ENCODE peak calls at places on chromosomes 11 and 22, in eight cellular contexts. T is GM23338, O is spleen, U is stomach, E is H1, Y is GM12892, N is prostate gland, P is sigmoid colon. L is an unnamed sample.

GRCh38 chr11:90468923-90469322 is 246.1 kb upstream of the CHORDC1 start:
- DNase-seq in T (no peak), O (no peak), U (no peak), E (no peak), Y (no peak), N (no peak), P (no peak), L (no peak)

GRCh38 chr22:19799322-19800190 is 39.0 kb downstream of the TBX1 start:
- DNase-seq in T (peak), O (no peak), U (no peak), E (no peak), Y (no peak), N (no peak), P (peak), L (no peak)

GRCh38 chr11:38282718-38283117 is 1684.7 kb upstream of the RAG2 start:
- DNase-seq in T (no peak), O (no peak), U (no peak), E (no peak), Y (no peak), N (no peak), P (no peak), L (no peak)

GRCh38 chr11:90476442-90477007 is 253.7 kb upstream of the CHORDC1 start:
- DNase-seq in T (peak), O (no peak), U (peak), E (peak), Y (no peak), N (no peak), P (no peak), L (no peak)

GRCh38 chr11:74237541-74237940 is 66.5 kb downstream of the PPME1 start:
- DNase-seq in T (no peak), O (no peak), U (no peak), E (no peak), Y (no peak), N (no peak), P (no peak), L (no peak)

GRCh38 chr11:46900091-46900746 is 18.1 kb downstream of the LRP4 start:
- DNase-seq in T (no peak), O (no peak), U (no peak), E (no peak), Y (no peak), N (no peak), P (no peak), L (no peak)

GRCh38 chr11:65565624-65566453 is 4.4 kb upstream of the ZNRD2 start:
- DNase-seq in T (no peak), O (peak), U (no peak), E (no peak), Y (no peak), N (no peak), P (no peak), L (no peak)

GRCh38 chr11:2880646-2881045 is 4.9 kb downstream of the CDKN1C start:
- DNase-seq in T (no peak), O (no peak), U (no peak), E (no peak), Y (no peak), N (no peak), P (no peak), L (no peak)

GRCh38 chr11:84089072-84090057 is 803.2 kb upstream of the CCDC90B start:
- DNase-seq in T (no peak), O (no peak), U (no peak), E (no peak), Y (no peak), N (no peak), P (no peak), L (no peak)

GRCh38 chr11:70901951-70902521 is 350.3 kb downstream of the SHANK2 start:
- DNase-seq in T (no peak), O (peak), U (no peak), E (no peak), Y (no peak), N (no peak), P (peak), L (no peak)

GRCh38 chr22:47335460-47335859 is 573.0 kb downstream of the TBC1D22A start:
- DNase-seq in T (no peak), O (no peak), U (no peak), E (no peak), Y (no peak), N (no peak), P (no peak), L (no peak)

GRCh38 chr11:117045956-117046355 is 52.3 kb downstream of the SIK3 start:
- DNase-seq in T (no peak), O (no peak), U (no peak), E (no peak), Y (no peak), N (no peak), P (no peak), L (no peak)

GRCh38 chr11:36010010-36010740 is 66.3 kb downstream of the LDLRAD3 start:
- DNase-seq in T (no peak), O (no peak), U (no peak), E (no peak), Y (no peak), N (peak), P (no peak), L (no peak)

GRCh38 chr22:32469799-32470212 is 4.8 kb upstream of the FBXO7 start:
- DNase-seq in T (no peak), O (no peak), U (no peak), E (no peak), Y (no peak), N (no peak), P (peak), L (no peak)

GRCh38 chr11:113550179-113550578 is 75.0 kb upstream of the DRD2 start:
- DNase-seq in T (no peak), O (no peak), U (no peak), E (no peak), Y (no peak), N (no peak), P (no peak), L (no peak)

GRCh38 chr11:124285610-124286344 is 28.0 kb downstream of the OR8D1 start:
- DNase-seq in T (no peak), O (no peak), U (no peak), E (no peak), Y (no peak), N (no peak), P (no peak), L (no peak)

GRCh38 chr11:69040581-69041260 is 8.0 kb upstream of the TPCN2 start:
- DNase-seq in T (no peak), O (no peak), U (no peak), E (no peak), Y (no peak), N (no peak), P (no peak), L (no peak)

GRCh38 chr11:134069996-134070845 is 1.3 kb downstream of the JAM3 start:
- DNase-seq in T (no peak), O (no peak), U (no peak), E (no peak), Y (no peak), N (no peak), P (no peak), L (no peak)

GRCh38 chr11:130609121-130610035 is 160.9 kb downstream of the ADAMTS15 start:
- DNase-seq in T (peak), O (no peak), U (peak), E (no peak), Y (no peak), N (no peak), P (peak), L (no peak)

GRCh38 chr11:10305262-10305963 is 540 bp downstream of the ADM start:
- DNase-seq in T (peak), O (peak), U (peak), E (no peak), Y (no peak), N (no peak), P (peak), L (no peak)

GRCh38 chr11:131703311-131703710 is 332.9 kb downstream of the NTM start:
- DNase-seq in T (no peak), O (no peak), U (no peak), E (no peak), Y (no peak), N (no peak), P (no peak), L (no peak)

GRCh38 chr11:3905080-3905953 is 49.9 kb downstream of the STIM1 start:
- DNase-seq in T (peak), O (no peak), U (peak), E (no peak), Y (peak), N (no peak), P (no peak), L (peak)

GRCh38 chr11:12889243-12889642 is 119.9 kb upstream of the RASSF10 start:
- DNase-seq in T (no peak), O (no peak), U (no peak), E (no peak), Y (no peak), N (no peak), P (peak), L (no peak)

GRCh38 chr11:1655168-1656060 is 25.8 kb downstream of the KRTAP5-5 start:
- DNase-seq in T (no peak), O (peak), U (no peak), E (no peak), Y (no peak), N (no peak), P (no peak), L (no peak)

GRCh38 chr11:134124660-134125451 is 56.0 kb downstream of the JAM3 start:
- DNase-seq in T (peak), O (peak), U (peak), E (no peak), Y (no peak), N (peak), P (peak), L (no peak)

GRCh38 chr11:65291613-65292012 is 23.1 kb upstream of the CDC42EP2 start:
- DNase-seq in T (no peak), O (no peak), U (no peak), E (no peak), Y (no peak), N (no peak), P (no peak), L (no peak)

GRCh38 chr11:58513747-58514367 is 6.0 kb upstream of the OR5B21 start:
- DNase-seq in T (peak), O (no peak), U (no peak), E (peak), Y (no peak), N (peak), P (no peak), L (no peak)

GRCh38 chr22:21762712-21763581 is 27.4 kb upstream of the YPEL1 start:
- DNase-seq in T (no peak), O (no peak), U (no peak), E (no peak), Y (peak), N (no peak), P (no peak), L (no peak)

GRCh38 chr11:12693075-12693473 is 18.9 kb downstream of the TEAD1 start:
- DNase-seq in T (no peak), O (no peak), U (no peak), E (no peak), Y (no peak), N (no peak), P (no peak), L (no peak)

GRCh38 chr22:23403152-23403719 is 176.9 kb downstream of the IGLL1 start:
- DNase-seq in T (no peak), O (peak), U (no peak), E (no peak), Y (no peak), N (no peak), P (peak), L (no peak)

GRCh38 chr22:47355388-47355725 is 592.9 kb downstream of the TBC1D22A start:
- DNase-seq in T (no peak), O (no peak), U (no peak), E (no peak), Y (no peak), N (no peak), P (no peak), L (no peak)

GRCh38 chr11:14189874-14190273 is 169.1 kb downstream of the RRAS2 start:
- DNase-seq in T (no peak), O (no peak), U (no peak), E (no peak), Y (no peak), N (no peak), P (peak), L (no peak)

DNA sequence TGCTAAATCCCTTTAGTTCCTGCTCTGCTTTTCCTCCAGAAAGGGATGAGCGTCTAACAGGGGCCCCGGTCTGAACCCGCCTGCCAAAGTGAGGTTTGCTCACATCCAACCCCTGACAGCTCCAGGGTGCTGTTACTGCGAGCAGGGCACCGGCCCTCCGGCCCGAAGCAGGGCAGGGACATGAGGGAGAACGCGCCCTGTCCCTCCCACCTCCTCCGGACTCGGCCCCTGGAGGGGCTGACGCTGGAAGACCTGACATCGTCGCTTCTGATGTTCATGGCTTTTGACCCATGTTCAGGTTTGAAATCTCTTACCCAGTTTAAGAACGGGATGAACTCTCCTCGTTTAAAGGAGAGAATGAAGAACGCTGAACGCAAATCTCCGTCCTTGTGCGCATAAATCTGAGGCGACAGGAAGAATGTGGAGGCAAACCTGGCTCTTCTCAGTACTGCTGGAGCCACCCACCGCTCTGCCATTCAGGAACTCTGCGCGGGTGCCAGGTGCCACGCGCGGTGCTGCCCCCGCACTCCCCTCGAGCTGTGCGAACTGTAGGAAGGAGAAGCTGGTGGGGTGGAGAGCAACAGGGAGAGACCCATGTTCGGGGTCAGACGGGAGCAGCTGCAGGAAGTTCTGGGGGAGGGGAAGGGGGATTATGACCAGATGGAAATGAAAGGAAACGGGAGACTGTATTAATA is 819 bp upstream of the EEF1G start:
- DNase-seq in T (peak), O (peak), U (peak), E (no peak), Y (no peak), N (no peak), P (no peak), L (peak)
- TF ChIP-seq POLR2AphosphoS5 in T (peak), O (no peak), U (no peak), E (no peak), Y (peak), N (no peak), P (peak), L (peak)

GRCh38 chr11:121465709-121466062 is 12.9 kb upstream of the SORL1-AS1 start:
- DNase-seq in T (no peak), O (no peak), U (no peak), E (no peak), Y (no peak), N (no peak), P (no peak), L (no peak)

GRCh38 chr11:121463689-121464335 is 11.0 kb upstream of the SORL1-AS1 start:
- DNase-seq in T (no peak), O (no peak), U (no peak), E (no peak), Y (no peak), N (no peak), P (no peak), L (no peak)

GRCh38 chr11:121464352-121464946 is 11.7 kb upstream of the SORL1-AS1 start:
- DNase-seq in T (no peak), O (peak), U (no peak), E (no peak), Y (peak), N (peak), P (peak), L (no peak)

GRCh38 chr11:121467965-121468364 is 15.2 kb upstream of the SORL1-AS1 start:
- DNase-seq in T (no peak), O (no peak), U (no peak), E (no peak), Y (peak), N (peak), P (no peak), L (no peak)

DNA sequence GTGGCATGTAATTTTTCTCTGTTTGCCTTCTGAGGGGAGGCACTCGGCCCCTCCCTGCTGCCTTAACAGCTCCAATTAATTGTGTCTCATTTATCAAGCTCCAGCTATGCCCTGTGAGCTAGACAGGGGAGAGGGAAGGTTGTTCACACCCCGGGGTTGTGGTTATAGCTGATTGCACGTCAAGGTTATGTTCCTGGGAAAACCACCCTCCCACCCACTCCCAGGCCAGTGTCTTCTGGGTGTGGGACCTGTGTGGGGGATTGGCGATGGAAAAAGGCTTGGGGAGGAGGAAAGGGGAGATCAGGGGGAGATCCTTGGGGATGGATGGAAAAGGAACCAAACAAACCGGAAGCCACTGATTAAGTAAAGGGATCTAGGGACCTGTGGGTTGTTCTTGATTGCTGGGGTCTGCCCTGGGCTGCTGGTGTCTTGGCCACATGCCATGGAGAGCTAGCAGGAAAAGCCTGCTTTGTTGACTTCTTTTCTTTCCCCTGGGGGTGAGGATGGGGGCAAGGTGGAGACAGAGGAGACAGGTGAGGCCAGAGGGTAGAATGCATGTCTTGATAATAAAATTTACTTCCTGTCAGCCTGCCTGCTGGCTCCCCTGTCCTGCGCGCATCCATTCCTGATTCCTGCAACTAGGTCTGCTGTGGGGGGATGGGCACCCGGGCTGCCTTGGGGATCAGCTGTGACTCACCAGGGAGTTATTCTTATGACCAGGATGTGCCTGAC is 13.5 kb upstream of the SORL1-AS1 start:
- DNase-seq in T (peak), O (no peak), U (peak), E (peak), Y (no peak), N (peak), P (peak), L (no peak)
- TF ChIP-seq POLR2AphosphoS5 in T (peak), O (peak), U (peak), E (no peak), Y (no peak), N (peak), P (peak), L (no peak)

GRCh38 chr22:24563246-24563645 is 7.4 kb downstream of the SNRPD3 start:
- DNase-seq in T (no peak), O (peak), U (no peak), E (no peak), Y (no peak), N (no peak), P (no peak), L (no peak)

GRCh38 chr22:24555496-24556253 is at the start of gene SNRPD3:
- DNase-seq in T (peak), O (peak), U (peak), E (peak), Y (peak), N (peak), P (peak), L (peak)

GRCh38 chr22:24554316-24555159 is at the start of gene GUCD1:
- DNase-seq in T (peak), O (no peak), U (peak), E (no peak), Y (no peak), N (peak), P (no peak), L (no peak)

GRCh38 chr22:24555160-24555495 is 190 bp upstream of the GUCD1 start:
- DNase-seq in T (peak), O (peak), U (peak), E (peak), Y (peak), N (peak), P (peak), L (peak)

DNA sequence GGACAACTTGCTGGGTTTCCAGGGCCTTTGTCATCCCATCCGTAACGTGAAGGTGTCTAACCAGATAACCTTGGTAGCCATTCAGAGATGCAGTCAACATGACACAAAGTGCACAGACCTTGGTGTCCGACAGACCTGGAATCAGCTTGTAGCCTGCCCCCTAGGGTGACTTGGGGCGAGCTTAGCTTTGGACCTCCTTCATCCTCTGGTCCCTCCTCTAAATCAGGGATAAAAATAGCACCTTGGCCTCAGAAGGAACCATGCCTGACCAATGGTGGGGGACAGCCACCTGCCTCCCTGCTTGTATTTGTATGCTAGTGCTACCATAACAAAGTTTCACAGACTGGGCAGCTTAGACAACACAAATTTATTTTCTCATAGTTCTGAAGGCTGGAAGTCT is 3.7 kb downstream of the SNRPD3 start:
- DNase-seq in T (no peak), O (peak), U (no peak), E (no peak), Y (no peak), N (no peak), P (no peak), L (no peak)
- TF ChIP-seq POLR2AphosphoS5 in T (no peak), O (no peak), U (no peak), E (no peak), Y (no peak), N (no peak), P (no peak), L (no peak)

GRCh38 chr11:119316017-119316728 is 757 bp downstream of the MCAM start:
- DNase-seq in T (no peak), O (no peak), U (no peak), E (no peak), Y (no peak), N (no peak), P (peak), L (no peak)

GRCh38 chr11:119317592-119318239 is 786 bp upstream of the MCAM start:
- DNase-seq in T (no peak), O (no peak), U (no peak), E (no peak), Y (no peak), N (no peak), P (no peak), L (no peak)

GRCh38 chr11:119314748-119315138 is 2.2 kb downstream of the MCAM start:
- DNase-seq in T (no peak), O (no peak), U (no peak), E (no peak), Y (no peak), N (no peak), P (no peak), L (no peak)

GRCh38 chr11:119316729-119317591 is at the start of gene MCAM:
- DNase-seq in T (peak), O (no peak), U (no peak), E (no peak), Y (no peak), N (no peak), P (peak), L (peak)

DNA sequence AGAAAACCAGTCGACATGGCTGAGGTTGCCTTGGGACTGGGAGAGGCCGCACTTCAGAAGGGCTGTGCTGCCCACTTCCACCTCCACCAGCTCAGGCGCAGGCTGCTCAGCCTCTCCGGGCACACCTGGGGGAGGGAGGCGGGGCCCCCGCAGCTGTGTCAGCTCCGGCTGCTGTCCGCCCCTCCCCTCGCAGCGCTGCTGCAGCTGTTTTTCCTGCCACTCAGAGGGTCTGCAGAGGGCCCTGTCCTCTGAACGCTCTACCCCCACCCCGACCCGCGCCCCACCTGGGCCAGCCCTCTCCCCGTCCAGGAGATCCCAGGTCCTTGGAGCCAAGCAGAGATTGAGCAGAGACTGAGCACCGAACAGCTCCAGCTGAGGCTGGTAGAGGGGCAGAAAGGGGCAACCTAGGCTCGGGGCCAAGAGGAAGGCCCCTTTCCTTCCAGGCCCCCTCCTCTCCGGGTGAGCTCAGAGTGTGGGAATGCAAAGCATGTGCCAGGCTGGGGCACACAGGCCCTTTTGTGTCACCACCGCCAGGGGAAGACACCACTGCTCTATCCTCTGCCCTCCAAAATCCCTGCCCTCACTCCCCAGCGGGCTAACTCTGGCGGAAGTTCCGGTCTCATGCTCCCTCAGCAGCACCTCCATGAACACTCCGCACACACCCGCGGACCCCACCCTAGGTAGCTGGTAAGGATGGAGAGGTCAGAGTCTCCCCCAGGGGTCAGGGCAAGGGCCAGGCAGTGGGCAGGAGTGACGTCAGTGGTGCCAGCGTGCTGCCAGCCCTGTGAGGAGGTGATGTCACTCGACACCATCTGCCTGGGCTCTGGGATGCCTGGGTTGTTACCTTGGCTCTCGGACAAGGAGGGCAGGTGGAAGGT is 1.6 kb downstream of the MCAM start:
- DNase-seq in T (peak), O (peak), U (no peak), E (no peak), Y (no peak), N (no peak), P (peak), L (no peak)
- TF ChIP-seq POLR2AphosphoS5 in T (no peak), O (peak), U (no peak), E (no peak), Y (no peak), N (no peak), P (peak), L (no peak)

L was measured in GM12891.